ENCODE peak calls at places on chromosomes 16 and 17, in five cellular contexts. G is breast epithelium, Q is ascending aorta, T is stomach, U is uterus. K is an unnamed sample.
A peak's percentile ranks its signal among the peaks of the same experiment; 100 is the strongest.

GRCh38 chr17:36731091-36731490 is 129.7 kb downstream of the MRM1 start:
- DNase-seq in Q (no peak), T (no peak), U (no peak), G (peak; percentile 87), K (no peak)

GRCh38 chr17:42853004-42853403 is 2.0 kb downstream of the AOC3 start:
- DNase-seq in T (no peak), U (peak; percentile 51), G (no peak), Q (no peak), K (no peak)

GRCh38 chr17:1033503-1033902 is 36.6 kb downstream of the TIMM22 start:
- DNase-seq in T (no peak), U (no peak), G (no peak), Q (no peak), K (no peak)

GRCh38 chr17:81306491-81306890 is 11.4 kb upstream of the SLC38A10 start:
- DNase-seq in Q (no peak), G (no peak), T (no peak), U (no peak), K (no peak)

GRCh38 chr17:34609210-34609609 is 29.8 kb downstream of the TMEM132E start:
- DNase-seq in G (no peak), Q (no peak), T (no peak), U (no peak), K (no peak)

GRCh38 chr17:80773243-80773991 is 218.2 kb upstream of the CHMP6 start:
- DNase-seq in T (no peak), G (no peak), Q (no peak), U (peak; percentile 47), K (no peak)

GRCh38 chr17:73118139-73118538 is 25.7 kb upstream of the SLC39A11 start:
- DNase-seq in Q (no peak), G (no peak), T (no peak), U (no peak), K (no peak)

GRCh38 chr16:68223072-68223471 is 12.9 kb downstream of the ESRP2 start:
- DNase-seq in U (no peak), T (no peak), G (no peak), Q (no peak), K (no peak)

DNA sequence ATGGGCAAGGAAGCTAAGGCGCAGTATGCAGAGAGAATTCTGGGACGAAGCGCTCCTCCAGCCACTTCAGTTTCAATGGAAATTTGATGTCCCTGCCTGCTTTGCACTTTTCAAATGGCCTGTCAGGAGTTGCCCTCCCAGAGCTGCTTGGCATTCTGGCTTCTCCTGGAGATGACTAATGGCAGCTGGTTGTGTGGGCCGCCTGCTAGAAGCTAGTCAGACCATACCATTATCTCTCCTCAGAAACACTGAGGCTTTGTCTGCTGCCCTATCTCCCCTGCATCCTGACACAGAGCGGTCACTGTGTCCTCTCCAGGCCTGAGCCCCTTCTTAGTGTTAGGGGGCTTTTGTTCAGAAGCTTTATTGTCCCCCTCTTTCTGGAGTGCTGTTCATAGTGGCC is 180.2 kb downstream of the SPECC1 start:
- DNase-seq in T (no peak), G (no peak), Q (no peak), U (no peak), K (no peak)
- H3K4me3 ChIP-seq in T (no peak overlapping the region), G (no peak overlapping the region), Q (no peak overlapping the region), U (no peak overlapping the region), K (no peak overlapping the region)

DNA sequence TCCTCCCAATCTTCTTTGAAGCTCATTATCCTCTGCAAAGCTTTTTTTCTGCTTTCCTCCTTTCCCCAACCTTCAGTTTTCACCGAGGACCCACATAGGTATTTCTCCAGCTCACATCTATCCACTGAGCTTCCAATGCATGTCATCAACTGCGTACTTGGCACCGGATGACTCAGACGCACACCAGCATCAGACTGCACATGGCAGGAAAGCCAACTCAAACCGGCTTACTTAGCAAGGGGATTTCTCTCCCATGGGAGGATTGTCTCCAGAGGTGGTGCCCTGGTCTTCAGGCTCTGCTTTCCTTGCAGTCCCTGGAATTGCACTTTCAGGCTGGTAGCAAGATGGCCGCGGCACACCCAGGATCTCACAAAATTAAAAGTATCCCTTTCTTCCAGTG is 1.7 kb upstream of the AKTIP start:
- DNase-seq in Q (no peak), U (peak; percentile 40), T (no peak), G (no peak), K (no peak)
- TF ChIP-seq CTCF in Q (no peak), U (no peak), T (no peak), G (no peak), K (no peak)

DNA sequence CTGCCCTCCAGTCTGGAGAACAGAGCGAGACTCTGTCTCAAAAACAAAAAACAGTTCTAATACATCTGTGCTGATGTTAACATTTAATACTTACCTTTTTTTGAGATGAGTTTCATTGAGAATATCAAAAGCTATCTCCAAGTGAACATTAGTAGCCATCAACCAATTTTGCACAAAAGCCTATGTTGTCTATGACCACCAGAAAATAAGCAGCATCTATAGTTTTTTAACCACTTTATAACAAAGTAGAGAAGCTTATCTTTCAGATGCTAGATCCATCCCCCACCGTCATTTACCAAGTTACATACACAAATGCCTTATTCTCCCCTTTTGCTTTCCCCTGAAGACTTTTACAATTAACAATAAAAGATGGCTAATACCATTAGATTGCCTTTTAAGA is 4.1 kb downstream of the SRSF1 start:
- DNase-seq in T (no peak), Q (no peak), U (no peak), G (no peak), K (no peak)
- H3K4me3 ChIP-seq in T (no peak overlapping the region), Q (no peak overlapping the region), U (no peak overlapping the region), G (no peak overlapping the region), K (no peak overlapping the region)

GRCh38 chr16:88681084-88681680 is 5.1 kb downstream of the SNAI3 start:
- DNase-seq in G (no peak), U (no peak), T (peak; percentile 75), Q (no peak), K (no peak)
- TF ChIP-seq CTCF in G (no peak), U (no peak), T (peak; percentile 7), Q (peak; percentile 11), K (peak; percentile 17)

GRCh38 chr16:26736084-26736483 is 330.6 kb upstream of the C16orf82 start:
- DNase-seq in T (no peak), Q (no peak), G (no peak), U (no peak), K (no peak)

GRCh38 chr16:26731729-26732128 is 335.0 kb upstream of the C16orf82 start:
- DNase-seq in T (no peak), G (no peak), Q (no peak), U (no peak), K (no peak)

GRCh38 chr16:26729917-26730541 is 336.7 kb upstream of the C16orf82 start:
- DNase-seq in G (no peak), T (no peak), Q (no peak), U (no peak), K (no peak)

GRCh38 chr16:26740771-26741170 is 326.0 kb upstream of the C16orf82 start:
- DNase-seq in G (no peak), Q (no peak), U (no peak), T (no peak), K (no peak)

DNA sequence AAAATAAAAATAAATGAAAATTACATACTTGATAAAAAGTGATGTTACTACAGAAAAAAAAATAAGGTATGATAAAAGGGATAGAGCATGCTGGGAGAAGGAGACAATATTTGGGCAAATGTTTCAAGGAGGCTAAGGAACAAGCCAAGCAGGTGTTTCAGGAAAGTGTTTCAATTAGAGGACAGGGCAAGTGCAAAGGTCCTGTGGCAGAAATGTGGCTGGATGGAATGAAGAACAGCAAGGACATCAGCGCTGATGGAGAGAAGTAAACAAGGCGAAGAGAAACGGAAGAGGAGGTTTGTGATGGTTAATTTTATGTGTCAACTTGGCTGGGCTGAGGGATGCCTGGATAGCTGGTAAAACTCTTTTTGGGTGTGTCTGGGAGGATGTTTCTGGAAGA is 331.2 kb upstream of the C16orf82 start:
- DNase-seq in Q (no peak), T (no peak), U (no peak), G (no peak), K (no peak)
- H3K4me3 ChIP-seq in Q (no peak overlapping the region), T (no peak overlapping the region), U (no peak overlapping the region), G (no peak overlapping the region), K (no peak overlapping the region)

K was measured in BJ.